ENCODE peak calls at places on chromosomes 1 and 21, in seven cellular contexts. K, D, V, C, B, W and A are unnamed samples.

GRCh38 chr1:69919129-69919921 is 286.1 kb downstream of the LRRC40 start:
- DNase-seq in D (no peak), C (no peak), V (no peak), B (no peak), W (no peak), K (no peak), A (no peak)

GRCh38 chr1:180280617-180281016 is 50.6 kb downstream of the LHX4 start:
- DNase-seq in V (no peak), W (no peak), B (no peak), C (no peak), K (no peak), D (no peak), A (no peak)

GRCh38 chr1:172383541-172383940 is 36.9 kb upstream of the C1orf105 start:
- DNase-seq in B (no peak), V (no peak), D (peak), K (peak), C (no peak), W (peak), A (peak)

GRCh38 chr1:169106921-169107672 is 607 bp downstream of the ATP1B1 start:
- DNase-seq in D (peak), C (no peak), W (peak), B (no peak), V (no peak), K (no peak), A (no peak)

GRCh38 chr21:27104749-27105439 is 138.0 kb upstream of the ADAMTS5 start:
- DNase-seq in V (no peak), W (peak), C (peak), K (peak), D (peak), B (no peak), A (no peak)

GRCh38 chr1:171758011-171758410 is 16.1 kb upstream of the VAMP4 start:
- DNase-seq in C (no peak), D (no peak), B (no peak), W (no peak), V (no peak), K (no peak), A (no peak)

GRCh38 chr1:201255470-201256362 is 27.6 kb upstream of the PKP1 start:
- DNase-seq in V (no peak), D (no peak), B (no peak), C (no peak), K (no peak), W (no peak), A (no peak)

GRCh38 chr21:41229527-41230248 is 61.7 kb downstream of the BACE2 start:
- DNase-seq in B (no peak), K (no peak), D (no peak), W (no peak), V (no peak), C (no peak), A (no peak)

GRCh38 chr1:172678990-172679772 is 20.3 kb downstream of the FASLG start:
- DNase-seq in D (no peak), B (no peak), C (no peak), V (no peak), K (no peak), W (no peak), A (no peak)

GRCh38 chr1:8315573-8316475 is 2.1 kb upstream of the SLC45A1 start:
- DNase-seq in C (no peak), B (no peak), W (no peak), K (no peak), V (no peak), D (no peak), A (no peak)
- TF ChIP-seq CTCF in C (peak), B (peak), W (peak), K (no peak), V (no peak), D (peak), A (peak)

GRCh38 chr1:109819365-109819764 is 55.6 kb upstream of the EPS8L3 start:
- DNase-seq in V (no peak), C (no peak), K (no peak), D (no peak), W (no peak), B (no peak), A (no peak)

GRCh38 chr1:109817881-109818280 is 54.2 kb upstream of the EPS8L3 start:
- DNase-seq in C (no peak), D (no peak), K (no peak), B (no peak), V (no peak), W (no peak), A (no peak)

GRCh38 chr1:109819906-109820305 is 56.2 kb upstream of the EPS8L3 start:
- DNase-seq in W (no peak), K (no peak), V (peak), B (no peak), C (no peak), D (no peak), A (no peak)

GRCh38 chr1:109816975-109817535 is 53.3 kb upstream of the EPS8L3 start:
- DNase-seq in V (peak), C (no peak), W (no peak), B (no peak), D (no peak), K (no peak), A (no peak)

DNA sequence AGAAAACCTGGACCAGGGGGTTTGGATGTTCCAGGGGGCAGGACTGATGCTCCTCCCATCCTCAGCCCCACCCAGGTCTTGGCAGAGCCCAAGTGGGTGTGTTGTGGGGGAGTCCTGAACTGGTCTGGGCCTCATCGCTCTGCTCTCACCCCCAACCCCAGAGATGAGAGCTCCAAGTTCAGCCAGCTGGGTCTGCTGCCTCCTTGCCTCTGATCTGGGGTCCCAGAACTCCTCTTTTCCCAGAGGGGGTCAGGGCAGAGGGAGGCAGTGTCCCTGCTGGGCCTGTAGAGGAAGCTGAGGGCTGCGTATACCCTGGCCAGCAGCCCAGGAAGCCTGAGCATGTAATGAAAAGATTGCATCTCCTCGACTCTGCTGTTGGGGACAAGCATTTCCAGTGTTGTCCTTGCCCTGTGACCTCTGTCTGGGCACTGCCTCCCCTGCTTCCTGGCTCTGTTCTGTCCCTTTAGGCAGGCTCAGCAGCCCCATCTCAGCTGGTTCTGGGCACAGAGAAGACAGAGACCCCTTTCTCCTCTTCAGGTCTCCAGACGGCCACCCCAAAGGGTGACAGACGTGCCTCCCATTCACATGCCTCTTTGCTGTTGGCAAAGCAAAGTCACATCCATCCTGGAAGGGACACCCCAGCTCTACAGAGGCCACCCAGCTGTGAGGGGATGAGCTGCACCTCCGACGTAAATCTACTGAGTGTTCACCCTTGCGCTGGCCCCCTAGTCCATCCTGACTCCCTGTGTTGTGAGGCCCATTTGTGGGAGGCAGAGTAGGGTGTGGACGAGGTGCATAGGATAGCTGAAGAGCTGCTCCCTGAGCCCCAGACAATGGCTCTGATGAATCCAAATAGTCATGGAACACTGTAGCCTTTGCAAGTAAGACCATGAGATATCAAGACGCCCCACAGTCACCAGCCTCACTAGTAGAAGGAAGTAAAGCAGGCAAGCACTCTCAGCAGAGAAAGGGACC is 54.9 kb upstream of the EPS8L3 start:
- DNase-seq in K (no peak), B (no peak), V (peak), D (no peak), C (no peak), W (peak), A (no peak)
- TF ChIP-seq CTCF in K (no peak), B (no peak), V (no peak), D (no peak), C (no peak), W (no peak), A (no peak)

GRCh38 chr1:94976996-94977548 is 50.2 kb upstream of the CNN3 start:
- DNase-seq in B (no peak), D (no peak), W (no peak), C (no peak), K (no peak), V (no peak), A (no peak)
- TF ChIP-seq CTCF in B (no peak), D (no peak), W (no peak), C (no peak), K (no peak), V (no peak), A (no peak)

GRCh38 chr1:44361478-44361877 is 6.4 kb upstream of the ERI3 start:
- DNase-seq in V (no peak), K (no peak), W (peak), D (no peak), B (no peak), C (no peak), A (no peak)
- TF ChIP-seq CTCF in V (no peak), K (peak), W (peak), D (peak), B (peak), C (peak), A (peak)

GRCh38 chr1:112955678-112956502 is at the start of gene SLC16A1:
- DNase-seq in D (peak), W (peak), C (peak), B (no peak), K (peak), V (peak), A (peak)
- TF ChIP-seq CTCF in D (peak), W (peak), C (peak), B (peak), K (peak), V (no peak), A (no peak)